ENCODE peak calls at places on chromosomes 6 and 20, in seven cellular contexts. B is tibial artery, W is breast epithelium, F is psoas muscle, J is H9, S is HepG2, L is right lobe of liver. Z is an unnamed sample.

GRCh38 chr6:46948699-46949098 is 27.0 kb upstream of the ADGRF5 start:
- DNase-seq in B (no peak), W (no peak), F (no peak), J (no peak), S (no peak), L (no peak), Z (no peak)

GRCh38 chr6:36692861-36693702 is 4.5 kb upstream of the RAB44 start:
- DNase-seq in B (no peak), W (no peak), F (peak; percentile 77), J (no peak), S (no peak), L (no peak), Z (no peak)

GRCh38 chr6:89895273-89895874 is 1.1 kb downstream of the GJA10 start:
- DNase-seq in B (no peak), W (no peak), F (no peak), J (peak; percentile 74), S (peak; percentile 12), L (no peak), Z (no peak)

GRCh38 chr20:58504566-58504965 is 10.6 kb downstream of the APCDD1L start:
- DNase-seq in B (no peak), W (no peak), F (no peak), J (peak; percentile 4), S (no peak), L (no peak), Z (no peak)

GRCh38 chr6:34536251-34536958 is 19.7 kb downstream of the SPDEF start:
- DNase-seq in B (no peak), W (peak; percentile 91), F (no peak), J (no peak), S (no peak), L (no peak), Z (no peak)

GRCh38 chr20:49207071-49207470 is 12.1 kb upstream of the DDX27 start:
- DNase-seq in B (no peak), W (no peak), F (no peak), J (peak; percentile 53), S (peak; percentile 76), L (no peak), Z (no peak)

GRCh38 chr6:111101987-111102386 is 14.7 kb downstream of the SLC16A10 start:
- DNase-seq in B (no peak), W (no peak), F (no peak), J (no peak), S (no peak), L (no peak), Z (no peak)

GRCh38 chr20:43138061-43138860 is 51.4 kb downstream of the PTPRT start:
- DNase-seq in B (no peak), W (no peak), F (no peak), J (no peak), S (peak; percentile 21), L (no peak), Z (no peak)

GRCh38 chr6:125943528-125944433 is 12.8 kb upstream of the HINT3 start:
- DNase-seq in B (no peak), W (no peak), F (no peak), J (no peak), S (no peak), L (no peak), Z (no peak)

GRCh38 chr20:19785173-19785799 is 27.2 kb downstream of the RIN2 start:
- DNase-seq in B (no peak), W (no peak), F (no peak), J (no peak), S (no peak), L (no peak), Z (no peak)

GRCh38 chr6:87071683-87072082 is 23.2 kb downstream of the CGA start:
- DNase-seq in B (no peak), W (no peak), F (no peak), J (no peak), S (no peak), L (no peak), Z (no peak)

GRCh38 chr6:14706378-14706929 is 539.4 kb upstream of the JARID2 start:
- DNase-seq in B (peak; percentile 26), W (no peak), F (peak; percentile 71), J (no peak), S (no peak), L (no peak), Z (peak; percentile 79)
- H3K4me1 ChIP-seq in B (peaks cover 17% of the 10 kb centered on the region), W (no peaks in the 10 kb centered on the region), F (no peaks in the 10 kb centered on the region), J (no peaks in the 10 kb centered on the region), S (no peaks in the 10 kb centered on the region), L (peaks cover 5% of the 10 kb centered on the region), Z (peaks cover 3% of the 10 kb centered on the region)

GRCh38 chr6:138491020-138491419 is 8.3 kb downstream of the NHSL1 start:
- DNase-seq in B (no peak), W (no peak), F (no peak), J (no peak), S (no peak), L (no peak), Z (no peak)
- H3K4me1 ChIP-seq in B (no peaks in the 10 kb centered on the region), W (peaks cover 4% of the 10 kb centered on the region), F (no peaks in the 10 kb centered on the region), J (peaks cover 7% of the 10 kb centered on the region), S (peaks cover 96% of the 10 kb centered on the region), L (peaks cover 47% of the 10 kb centered on the region), Z (no peaks in the 10 kb centered on the region)

DNA sequence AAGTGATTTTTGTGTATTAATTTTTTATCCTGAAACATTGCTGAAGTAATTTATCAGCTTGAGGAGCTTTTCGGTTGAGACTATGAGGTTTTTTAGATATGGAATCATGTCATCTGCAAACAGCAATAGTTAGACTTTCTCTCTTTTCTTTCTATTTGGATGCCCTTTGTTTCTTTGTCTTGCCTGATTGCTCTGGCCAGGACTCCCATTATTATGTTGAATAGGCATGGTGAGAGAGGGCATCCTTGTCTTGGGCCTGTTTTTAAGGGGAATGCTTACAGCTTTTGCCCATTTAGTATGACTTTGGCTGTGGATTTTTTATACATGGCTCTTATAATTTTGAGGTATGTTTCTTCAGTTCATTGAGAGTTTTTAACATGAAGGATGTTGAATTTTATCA is 207.6 kb upstream of the DEFB112 start:
- DNase-seq in B (no peak), W (no peak), F (no peak), J (no peak), S (no peak), L (no peak), Z (no peak)
- H3K4me1 ChIP-seq in B (no peaks in the 10 kb centered on the region), W (no peaks in the 10 kb centered on the region), F (no peaks in the 10 kb centered on the region), J (no peaks in the 10 kb centered on the region), S (no peaks in the 10 kb centered on the region), L (no peaks in the 10 kb centered on the region), Z (no peaks in the 10 kb centered on the region)

DNA sequence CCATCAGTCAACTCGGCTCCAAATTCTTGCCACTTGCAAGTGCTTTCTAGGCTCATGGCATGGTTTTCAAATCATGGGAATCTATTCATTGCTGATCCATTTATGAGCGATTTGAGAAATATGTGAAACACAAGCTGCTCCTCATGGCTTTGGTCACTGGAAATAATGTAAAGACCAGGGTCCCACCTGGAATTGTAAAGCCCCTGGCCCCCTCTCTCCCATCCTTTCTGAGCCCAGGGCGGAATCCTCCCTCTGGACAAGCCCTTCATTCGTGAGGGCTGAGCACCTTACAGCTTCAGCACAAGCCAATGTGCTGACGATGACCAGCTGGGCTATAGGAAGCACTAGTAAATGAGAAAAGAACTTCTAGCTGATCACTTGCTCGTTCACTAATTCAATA is 96.0 kb downstream of the RNASET2 start:
- DNase-seq in B (no peak), W (no peak), F (no peak), J (no peak), S (no peak), L (no peak), Z (no peak)
- H3K4me1 ChIP-seq in B (peaks cover 17% of the 10 kb centered on the region), W (peaks cover 6% of the 10 kb centered on the region), F (no peaks in the 10 kb centered on the region), J (no peaks in the 10 kb centered on the region), S (peaks cover 24% of the 10 kb centered on the region), L (peaks cover 11% of the 10 kb centered on the region), Z (peaks cover 3% of the 10 kb centered on the region)